ENCODE peak calls at places on chromosome 11, in four cellular contexts. K is thoracic aorta, Q is cardiac fibroblast, A is A549. C is an unnamed sample.

GRCh38 chr11:126265801-126266200 is 2.9 kb downstream of the SRPRA start:
- DNase-seq in K (no peak), Q (peak; percentile 27), A (peak; percentile 42), C (no peak)

GRCh38 chr11:130449996-130450419 is 1.6 kb downstream of the ADAMTS15 start:
- DNase-seq in K (peak; percentile 25), Q (peak; percentile 79), A (no peak), C (no peak)

GRCh38 chr11:43269229-43269928 is 42.4 kb upstream of the API5 start:
- DNase-seq in K (no peak), Q (no peak), A (no peak), C (no peak)

GRCh38 chr11:69950120-69950519 is 128.0 kb upstream of the ANO1 start:
- DNase-seq in K (no peak), Q (peak; percentile 26), A (peak; percentile 68), C (no peak)

GRCh38 chr11:74636633-74637184 is 44.3 kb downstream of the POLD3 start:
- DNase-seq in K (no peak), Q (peak; percentile 92), A (peak; percentile 46), C (peak; percentile 62)

GRCh38 chr11:61728940-61729219 is 23.6 kb upstream of the MYRF start:
- DNase-seq in K (no peak), Q (peak; percentile 59), A (peak; percentile 60), C (no peak)

GRCh38 chr11:6022954-6023353 is 7.6 kb downstream of the OR56A1 start:
- DNase-seq in K (no peak), Q (peak; percentile 65), A (peak; percentile 57), C (no peak)

GRCh38 chr11:45451766-45452440 is 165.8 kb upstream of the SYT13 start:
- DNase-seq in K (no peak), Q (peak; percentile 65), A (no peak), C (no peak)

GRCh38 chr11:2930705-2931415 is 1.6 kb upstream of the PHLDA2 start:
- DNase-seq in K (no peak), Q (peak; percentile 51), A (peak; percentile 90), C (no peak)

GRCh38 chr11:19087658-19088057 is 27.1 kb upstream of the MRGPRX2 start:
- DNase-seq in K (no peak), Q (peak; percentile 85), A (no peak), C (peak; percentile 45)

GRCh38 chr11:98227266-98227665 is 793.5 kb upstream of the CNTN5 start:
- DNase-seq in K (no peak), Q (peak; percentile 55), A (no peak), C (no peak)

GRCh38 chr11:120160436-120160835 is 22.5 kb upstream of the TRIM29 start:
- DNase-seq in K (no peak), Q (no peak), A (no peak), C (no peak)

GRCh38 chr11:47861762-47862161 is 13.6 kb upstream of the NUP160 start:
- DNase-seq in K (no peak), Q (peak; percentile 84), A (peak; percentile 72), C (no peak)

GRCh38 chr11:129951201-129951882 is 51.3 kb downstream of the PRDM10 start:
- DNase-seq in K (no peak), Q (no peak), A (no peak), C (no peak)

GRCh38 chr11:17502630-17503029 is 26.0 kb upstream of the ABCC8 start:
- DNase-seq in K (no peak), Q (no peak), A (no peak), C (no peak)

GRCh38 chr11:32433249-32434115 is 1.9 kb downstream of the WT1 start:
- DNase-seq in K (no peak), Q (peak; percentile 39), A (no peak), C (no peak)

GRCh38 chr11:69637956-69638871 is 2.7 kb upstream of the CCND1 start:
- DNase-seq in K (no peak), Q (peak; percentile 77), A (peak; percentile 75), C (no peak)

GRCh38 chr11:63553759-63554158 is 9.4 kb downstream of the PLAAT2 start:
- DNase-seq in K (no peak), Q (no peak), A (no peak), C (no peak)

GRCh38 chr11:6606471-6607189 is 3.1 kb downstream of the ILK start:
- DNase-seq in K (peak; percentile 90), Q (peak; percentile 95), A (peak; percentile 92), C (peak; percentile 96)

GRCh38 chr11:35799655-35800054 is 137.1 kb downstream of the TRIM44 start:
- DNase-seq in K (no peak), Q (no peak), A (no peak), C (no peak)

GRCh38 chr11:28849053-28849452 is 740.9 kb downstream of the METTL15 start:
- DNase-seq in K (no peak), Q (no peak), A (no peak), C (no peak)

GRCh38 chr11:91248199-91248807 is 976.3 kb upstream of the FAT3 start:
- DNase-seq in K (no peak), Q (peak; percentile 73), A (peak; percentile 57), C (no peak)

GRCh38 chr11:46533396-46534110 is 60.3 kb downstream of the AMBRA1 start:
- DNase-seq in K (no peak), Q (no peak), A (no peak), C (no peak)

GRCh38 chr11:86983071-86983488 is 27.9 kb upstream of the FZD4 start:
- DNase-seq in K (no peak), Q (peak; percentile 21), A (no peak), C (no peak)

GRCh38 chr11:124075841-124076571 is 34.9 kb upstream of the OR10G7 start:
- DNase-seq in K (no peak), Q (no peak), A (peak; percentile 3), C (no peak)

GRCh38 chr11:44286268-44286880 is 23.6 kb downstream of the ALX4 start:
- DNase-seq in K (no peak), Q (peak; percentile 73), A (peak; percentile 70), C (no peak)

DNA sequence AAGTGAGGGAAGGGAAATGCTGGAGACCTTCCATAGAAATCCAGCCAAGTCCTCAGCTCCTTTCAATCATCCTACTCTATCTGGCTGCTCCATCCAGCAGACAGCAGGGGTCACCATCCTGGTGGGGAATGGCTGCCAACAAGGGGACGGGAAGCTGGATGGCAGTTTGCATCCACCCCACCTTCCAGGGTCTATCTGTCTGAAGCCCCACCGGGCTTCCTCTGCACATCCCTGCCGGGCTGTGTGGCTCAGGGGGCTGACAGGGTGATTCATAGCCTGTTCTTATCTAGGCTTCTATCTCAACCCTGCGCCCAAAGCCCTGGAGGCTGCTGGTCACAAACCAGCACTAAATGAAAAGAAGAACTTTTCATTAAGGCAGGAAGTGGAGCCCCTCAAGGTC is 1.1 kb downstream of the SYTL2 start:
- DNase-seq in K (no peak), Q (no peak), A (peak; percentile 32), C (no peak)
- H3K4me3 ChIP-seq in K (peak overlapping the region; percentile 93), Q (no peak overlapping the region), A (peak overlapping the region; percentile 52), C (peak overlapping the region; percentile 47)

DNA sequence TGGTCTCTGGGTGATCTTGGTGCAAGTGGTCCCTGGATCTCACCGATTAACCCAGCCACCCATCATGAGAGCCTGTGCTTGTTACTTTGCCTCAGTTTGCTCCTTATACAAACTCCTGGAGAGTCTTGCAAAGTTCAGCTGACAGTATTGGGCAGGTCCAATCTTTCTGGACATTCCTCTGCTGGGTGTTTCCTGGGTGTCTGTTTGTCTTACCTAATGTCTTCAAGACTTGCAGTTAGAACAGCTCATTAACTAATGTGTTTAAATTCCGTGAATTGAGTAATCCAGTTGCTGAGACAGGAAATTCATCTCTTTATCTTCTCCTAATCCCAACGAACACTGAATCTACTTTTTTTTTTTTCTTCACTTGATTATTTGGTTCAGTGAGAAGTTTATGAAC is 20.6 kb downstream of the BCO2 start:
- DNase-seq in K (no peak), Q (peak; percentile 23), A (peak; percentile 11), C (no peak)
- TF ChIP-seq CTCF in K (no peak), Q (no peak), A (no peak), C (no peak)

DNA sequence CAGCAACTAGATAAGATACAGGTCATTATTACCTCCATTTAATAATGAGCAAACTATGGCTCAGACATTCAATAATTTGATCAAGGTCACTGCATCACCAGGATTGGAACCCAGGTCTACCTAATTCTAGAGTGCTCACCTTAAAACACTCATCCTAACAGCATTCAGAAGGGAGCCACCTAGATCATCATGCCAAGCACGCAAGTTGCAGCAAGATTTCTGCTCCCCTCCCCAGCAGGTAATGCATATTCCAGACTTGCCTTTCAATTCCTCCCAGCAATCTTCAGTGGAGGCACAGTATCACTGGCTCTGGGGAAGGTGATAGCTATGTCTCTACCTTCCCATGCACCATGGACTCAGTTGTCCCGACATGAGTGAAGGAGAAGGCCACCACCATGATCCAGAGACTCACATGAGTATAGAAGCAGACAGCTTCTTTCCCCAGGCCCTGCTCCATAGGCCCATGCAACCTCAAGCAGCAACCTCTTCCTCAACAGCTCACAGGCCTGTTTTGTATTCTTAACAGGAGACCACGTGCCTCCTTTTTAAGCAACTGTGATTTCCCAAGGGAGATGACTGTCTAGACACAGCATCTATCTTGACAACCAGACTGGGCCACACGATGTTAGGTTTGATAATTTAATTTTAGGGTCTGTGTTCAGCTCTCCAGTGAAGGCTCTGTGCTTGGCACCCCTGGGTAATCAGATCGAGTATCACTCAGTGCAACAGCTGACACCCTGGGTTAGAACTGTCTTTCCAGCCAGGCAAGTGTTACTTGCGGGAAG is 36.4 kb downstream of the RAB30 start:
- DNase-seq in K (no peak), Q (peak; percentile 80), A (no peak), C (no peak)
- H3K4me3 ChIP-seq in K (no peak overlapping the region), Q (no peak overlapping the region), A (no peak overlapping the region), C (no peak overlapping the region)

GRCh38 chr11:115462004-115462541 is 42.1 kb downstream of the CADM1 start:
- DNase-seq in K (no peak), Q (no peak), A (no peak), C (no peak)
- TF ChIP-seq CTCF in K (no peak), Q (no peak), A (no peak), C (no peak)

DNA sequence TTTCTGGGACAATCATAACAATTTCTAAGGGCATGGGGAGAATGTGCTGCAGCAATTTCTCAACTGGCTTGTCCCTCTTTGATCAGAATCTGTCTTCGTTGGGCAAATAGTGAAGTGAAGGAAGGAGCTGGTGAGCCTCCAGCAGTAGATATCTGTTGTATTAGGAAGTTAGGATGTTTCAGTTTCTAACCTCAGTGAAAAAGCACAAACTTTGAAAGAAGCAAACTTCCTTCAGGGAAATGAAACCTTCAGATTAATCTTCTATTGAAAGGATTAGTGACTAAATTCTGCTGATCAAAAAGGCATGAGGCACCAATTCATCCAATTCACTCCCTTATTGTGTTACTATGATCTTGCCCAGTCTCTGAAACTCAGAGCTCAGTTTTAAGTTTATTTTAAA is 24.3 kb downstream of the LMO2 start:
- DNase-seq in K (no peak), Q (no peak), A (no peak), C (no peak)
- H3K4me3 ChIP-seq in K (peak overlapping the region; percentile 84), Q (no peak overlapping the region), A (no peak overlapping the region), C (no peak overlapping the region)